ENCODE peak calls at places on chromosomes 6 and 20, in five cellular contexts. U, N, I, T and O are unnamed samples.
A peak's percentile ranks its signal among the peaks of the same experiment; 100 is the strongest.

GRCh38 chr20:51193066-51193772 is 170.3 kb upstream of the KCNG1 start:
- DNase-seq in U (no peak), N (no peak), I (no peak), T (no peak), O (no peak)

GRCh38 chr6:26550250-26550993 is 12.3 kb downstream of the HMGN4 start:
- DNase-seq in U (no peak), N (no peak), I (no peak), T (peak; percentile 70), O (peak; percentile 84)

GRCh38 chr6:122330315-122330714 is 69.1 kb upstream of the HSF2 start:
- DNase-seq in U (no peak), N (no peak), I (no peak), T (no peak), O (no peak)

GRCh38 chr6:33771342-33772113 is 17.4 kb downstream of the LEMD2 start:
- DNase-seq in U (no peak), N (peak; percentile 49), I (peak; percentile 98), T (peak; percentile 92), O (peak; percentile 85)

GRCh38 chr6:83885984-83886383 is 26.5 kb downstream of the CYB5R4 start:
- DNase-seq in U (no peak), N (no peak), I (no peak), T (no peak), O (no peak)

GRCh38 chr20:63778857-63779256 is 39.3 kb downstream of the SLC2A4RG start:
- DNase-seq in U (no peak), N (no peak), I (no peak), T (no peak), O (no peak)

GRCh38 chr20:32189691-32190607 is 17.6 kb downstream of the PLAGL2 start:
- DNase-seq in U (no peak), N (no peak), I (no peak), T (peak; percentile 70), O (peak; percentile 62)

GRCh38 chr6:28235912-28236452 is 10.9 kb downstream of the ZSCAN9 start:
- DNase-seq in U (no peak), N (no peak), I (no peak), T (no peak), O (no peak)

GRCh38 chr6:80742481-80742880 is 636.0 kb downstream of the BCKDHB start:
- DNase-seq in U (no peak), N (no peak), I (no peak), T (peak; percentile 12), O (peak; percentile 16)

GRCh38 chr6:162409986-162410715 is 317.4 kb downstream of the PRKN start:
- DNase-seq in U (no peak), N (no peak), I (no peak), T (peak; percentile 15), O (no peak)

GRCh38 chr6:138659998-138660397 is 113.6 kb upstream of the CCDC28A start:
- DNase-seq in U (no peak), N (no peak), I (no peak), T (no peak), O (no peak)

GRCh38 chr6:154689654-154690053 is 43.6 kb upstream of the SCAF8 start:
- DNase-seq in U (no peak), N (no peak), I (no peak), T (no peak), O (no peak)

GRCh38 chr6:154683756-154684523 is 49.3 kb upstream of the SCAF8 start:
- DNase-seq in U (no peak), N (no peak), I (peak; percentile 4), T (no peak), O (no peak)

GRCh38 chr6:154682633-154683125 is 50.5 kb upstream of the SCAF8 start:
- DNase-seq in U (no peak), N (no peak), I (no peak), T (no peak), O (no peak)

GRCh38 chr6:154690857-154691256 is 42.4 kb upstream of the SCAF8 start:
- DNase-seq in U (no peak), N (no peak), I (no peak), T (no peak), O (no peak)

GRCh38 chr6:154686162-154686561 is 47.1 kb upstream of the SCAF8 start:
- DNase-seq in U (no peak), N (no peak), I (no peak), T (no peak), O (no peak)
- H3K4me3 ChIP-seq in U (no peak overlapping the region), N (no peak overlapping the region), I (no peak overlapping the region), T (no peak overlapping the region), O (no peak overlapping the region)

GRCh38 chr6:3366596-3367413 is 90.0 kb downstream of the SLC22A23 start:
- DNase-seq in U (no peak), N (no peak), I (no peak), T (no peak), O (no peak)
- H3K4me3 ChIP-seq in U (no peak overlapping the region), N (no peak overlapping the region), I (no peak overlapping the region), T (no peak overlapping the region), O (no peak overlapping the region)

GRCh38 chr20:6122873-6123649 is at the start of gene FERMT1:
- DNase-seq in U (peak; percentile 91), N (peak; percentile 85), I (no peak), T (peak; percentile 79), O (peak; percentile 37)

GRCh38 chr20:6120491-6120988 is 2.3 kb downstream of the FERMT1 start:
- DNase-seq in U (no peak), N (no peak), I (no peak), T (no peak), O (no peak)

GRCh38 chr20:6123650-6124014 is 802 bp upstream of the FERMT1 start:
- DNase-seq in U (no peak), N (no peak), I (no peak), T (no peak), O (no peak)

GRCh38 chr20:6122111-6122872 is 538 bp downstream of the FERMT1 start:
- DNase-seq in U (peak; percentile 89), N (peak; percentile 44), I (no peak), T (peak; percentile 72), O (no peak)

DNA sequence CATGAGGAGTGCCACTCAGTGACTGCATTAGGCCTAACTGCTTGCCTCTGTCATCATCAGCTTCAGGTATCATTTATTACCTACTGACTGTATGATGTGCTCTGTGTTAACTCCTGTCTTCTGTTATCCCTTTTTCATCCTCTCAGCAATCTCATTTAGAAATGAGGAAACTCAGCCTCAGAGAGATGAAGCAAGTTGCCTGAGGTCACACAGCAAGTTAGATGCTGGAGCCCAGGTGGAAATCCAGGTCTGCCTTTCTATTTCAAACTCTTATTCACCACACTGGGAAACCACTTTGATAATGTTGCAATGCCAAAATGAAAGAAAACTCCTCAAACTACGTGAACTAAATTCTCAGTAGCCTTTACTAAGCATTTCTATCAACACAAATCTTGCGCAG is 1.3 kb downstream of the FERMT1 start:
- DNase-seq in U (peak; percentile 26), N (no peak), I (no peak), T (no peak), O (no peak)
- H3K4me3 ChIP-seq in U (no peak overlapping the region), N (no peak overlapping the region), I (no peak overlapping the region), T (peak overlapping the region; percentile 24), O (no peak overlapping the region)

GRCh38 chr6:16766043-16766521 is 4.8 kb upstream of the ATXN1 start:
- DNase-seq in U (no peak), N (no peak), I (peak; percentile 51), T (no peak), O (no peak)

GRCh38 chr6:16762265-16762546 is 946 bp upstream of the ATXN1 start:
- DNase-seq in U (no peak), N (peak; percentile 12), I (no peak), T (no peak), O (no peak)

GRCh38 chr6:16765235-16765634 is 4.0 kb upstream of the ATXN1 start:
- DNase-seq in U (no peak), N (no peak), I (no peak), T (no peak), O (no peak)

GRCh38 chr6:16762547-16763477 is 1.6 kb upstream of the ATXN1 start:
- DNase-seq in U (no peak), N (peak; percentile 71), I (peak; percentile 89), T (peak; percentile 64), O (no peak)

DNA sequence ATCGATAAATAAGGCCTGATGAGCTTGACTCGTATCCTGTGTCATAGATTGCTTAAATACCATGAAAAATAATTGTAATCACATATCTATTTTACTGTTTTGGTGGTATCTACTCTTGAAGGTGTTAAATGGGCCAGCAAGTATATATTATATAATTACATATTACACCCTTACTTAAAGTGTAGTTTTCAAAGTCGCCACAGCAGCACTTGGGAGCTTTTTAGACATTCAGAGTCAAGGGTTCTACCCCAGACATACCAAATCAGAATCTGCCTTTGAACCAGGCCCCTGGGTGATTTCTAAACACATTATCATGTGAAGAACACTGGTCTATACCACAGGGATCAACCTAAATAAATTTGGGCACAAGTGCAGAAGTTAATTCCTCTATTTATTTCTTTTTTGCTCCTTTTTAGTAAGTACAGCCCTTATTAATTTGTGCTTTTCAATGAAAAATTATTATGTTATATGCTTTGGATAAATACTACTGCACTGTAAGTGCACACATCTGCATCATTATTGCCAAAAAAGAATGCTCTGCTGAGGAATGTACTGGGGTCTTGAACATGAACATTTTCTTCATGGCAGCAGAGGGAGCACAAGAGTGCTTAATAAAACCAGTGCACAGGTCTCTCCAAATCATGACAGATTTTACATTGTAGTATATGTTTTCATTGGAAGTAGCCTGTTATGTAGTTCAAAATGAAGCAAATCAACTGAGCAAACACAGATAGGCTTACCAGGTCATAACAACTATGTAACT is 3.1 kb upstream of the ATXN1 start:
- DNase-seq in U (no peak), N (no peak), I (no peak), T (peak; percentile 53), O (no peak)
- H3K4me3 ChIP-seq in U (no peak overlapping the region), N (no peak overlapping the region), I (no peak overlapping the region), T (no peak overlapping the region), O (no peak overlapping the region)

DNA sequence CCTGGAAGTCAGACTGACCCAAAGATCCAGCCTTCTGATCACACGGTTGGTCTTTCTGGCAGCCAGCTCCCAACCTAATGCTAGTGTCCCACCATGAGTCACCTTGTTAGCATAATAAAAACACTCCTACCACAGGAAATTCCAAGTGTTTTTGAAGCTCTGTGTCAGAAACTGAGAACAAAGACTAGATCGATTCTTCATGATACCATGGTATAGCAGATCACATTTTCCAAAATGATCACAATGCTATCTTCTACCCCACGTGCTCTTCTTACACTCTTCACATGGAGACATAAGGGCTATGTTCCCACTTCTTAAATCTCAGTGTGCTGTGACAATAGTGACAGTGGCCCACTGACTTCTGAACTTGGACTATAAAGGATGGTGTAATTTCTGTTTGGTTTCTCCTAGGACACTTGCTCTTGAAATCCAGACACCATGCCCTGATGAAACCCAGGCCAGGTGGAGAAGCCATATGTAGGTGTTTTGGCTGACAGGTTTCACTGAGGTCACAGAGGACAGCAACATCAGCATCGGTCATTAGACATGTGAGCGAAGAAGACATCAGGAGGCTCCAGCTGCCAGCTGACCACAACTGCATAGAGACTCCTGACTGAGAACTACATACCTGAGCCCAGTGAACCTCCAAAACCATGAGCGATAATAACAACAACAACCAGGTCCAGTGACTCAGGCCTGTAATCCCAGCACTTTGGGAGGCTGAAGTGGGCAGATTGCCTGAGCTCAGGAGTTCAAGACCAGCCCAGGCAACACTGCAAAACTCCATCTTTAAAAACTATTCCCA is 57.5 kb downstream of the MKKS start:
- DNase-seq in U (no peak), N (no peak), I (peak; percentile 12), T (no peak), O (no peak)
- H3K4me3 ChIP-seq in U (no peak overlapping the region), N (no peak overlapping the region), I (no peak overlapping the region), T (no peak overlapping the region), O (no peak overlapping the region)